ENCODE peak calls at places on chromosomes 2 and 18, in five cellular contexts. Q, O, G, I and R are unnamed samples.
A peak's percentile ranks its signal among the peaks of the same experiment; 100 is the strongest.

GRCh38 chr2:186540971-186541370 is 48.9 kb upstream of the ITGAV start:
- DNase-seq in O (no peak), I (no peak), G (no peak), Q (no peak), R (no peak)

GRCh38 chr2:97844311-97844859 is 131.0 kb downstream of the ZAP70 start:
- DNase-seq in O (no peak), I (no peak), G (no peak), Q (peak; percentile 45), R (no peak)

GRCh38 chr2:37610638-37611289 is 60.7 kb downstream of the CDC42EP3 start:
- DNase-seq in Q (no peak), G (no peak), O (no peak), I (no peak), R (no peak)

GRCh38 chr2:148989882-148990493 is 48.5 kb upstream of the LYPD6B start:
- DNase-seq in I (peak; percentile 49), Q (peak; percentile 74), G (peak; percentile 44), O (peak; percentile 36), R (peak; percentile 74)

GRCh38 chr18:111292-112014 is 46.9 kb upstream of the USP14 start:
- DNase-seq in I (no peak), G (no peak), Q (no peak), O (peak; percentile 85), R (no peak)

GRCh38 chr2:195929531-195929930 is 139.1 kb downstream of the DNAH7 start:
- DNase-seq in O (no peak), G (no peak), I (no peak), Q (no peak), R (no peak)

GRCh38 chr2:8551622-8552074 is 130.2 kb upstream of the ID2 start:
- DNase-seq in Q (no peak), O (no peak), G (no peak), I (no peak), R (no peak)

GRCh38 chr2:16315911-16316310 is 349.7 kb downstream of the CYRIA start:
- DNase-seq in O (no peak), Q (no peak), I (no peak), G (no peak), R (no peak)

GRCh38 chr2:231716641-231717280 is 8.4 kb downstream of the PTMA start:
- DNase-seq in O (no peak), G (no peak), Q (no peak), I (no peak), R (no peak)

GRCh38 chr18:8366070-8366469 is 243.2 kb upstream of the RAB12 start:
- DNase-seq in I (no peak), Q (no peak), G (no peak), O (no peak), R (no peak)

GRCh38 chr18:67072789-67073188 is 443.7 kb downstream of the DSEL start:
- DNase-seq in O (no peak), I (no peak), Q (peak; percentile 9), G (no peak), R (no peak)

GRCh38 chr2:128585706-128586105 is 267.0 kb upstream of the HS6ST1 start:
- DNase-seq in G (no peak), Q (no peak), O (no peak), I (peak; percentile 35), R (no peak)

GRCh38 chr2:38793511-38793910 is 15.5 kb downstream of the GEMIN6 start:
- DNase-seq in O (no peak), G (no peak), I (no peak), Q (no peak), R (no peak)

GRCh38 chr2:150023044-150023443 is 435.5 kb upstream of the MMADHC start:
- DNase-seq in I (no peak), Q (no peak), G (no peak), O (no peak), R (no peak)

GRCh38 chr2:231714639-231715498 is 6.5 kb downstream of the PTMA start:
- DNase-seq in Q (peak; percentile 68), O (peak; percentile 70), I (no peak), G (peak; percentile 39), R (peak; percentile 38)

GRCh38 chr18:778194-779007 is 33.6 kb downstream of the YES1 start:
- DNase-seq in Q (no peak), G (no peak), O (no peak), I (no peak), R (no peak)

GRCh38 chr2:44746856-44747612 is 194.5 kb upstream of the SIX3 start:
- DNase-seq in Q (no peak), I (no peak), G (no peak), O (no peak), R (no peak)

GRCh38 chr18:79765491-79766245 is 32.1 kb upstream of the KCNG2 start:
- DNase-seq in Q (no peak), O (no peak), G (no peak), I (no peak), R (no peak)

GRCh38 chr18:12946549-12947354 is 1.1 kb upstream of the SEH1L start:
- DNase-seq in O (peak; percentile 50), G (no peak), Q (peak; percentile 37), I (peak; percentile 88), R (peak; percentile 38)

GRCh38 chr2:150011336-150011735 is 423.8 kb upstream of the MMADHC start:
- DNase-seq in O (no peak), I (no peak), Q (no peak), G (no peak), R (no peak)

GRCh38 chr2:122414911-122415310 is 659.5 kb downstream of the TSN start:
- DNase-seq in I (no peak), O (no peak), G (no peak), Q (peak; percentile 74), R (no peak)

GRCh38 chr18:52617931-52618330 is 277.9 kb downstream of the DCC start:
- DNase-seq in O (no peak), G (no peak), I (no peak), Q (no peak), R (no peak)

GRCh38 chr2:10158681-10159080 is 36.1 kb downstream of the RRM2 start:
- DNase-seq in O (no peak), I (no peak), Q (no peak), G (no peak), R (no peak)

GRCh38 chr2:116180072-116180471 is 1634.4 kb upstream of the DDX18 start:
- DNase-seq in I (no peak), O (no peak), Q (no peak), G (no peak), R (no peak)